ENCODE peak calls at places on chromosomes 7 and 10, in seven cellular contexts. W, B, A, U, Z, X and R are unnamed samples.

GRCh38 chr10:75987610-75988009 is 556.2 kb downstream of the LRMDA start:
- DNase-seq in B (no peak), X (no peak), A (peak; percentile 24), W (no peak), U (no peak), Z (no peak), R (no peak)

GRCh38 chr7:105256621-105257283 is 132.0 kb downstream of the SRPK2 start:
- DNase-seq in U (no peak), B (no peak), W (no peak), Z (no peak), A (no peak), X (no peak), R (no peak)

GRCh38 chr10:10816453-10816852 is 201.2 kb upstream of the CELF2 start:
- DNase-seq in X (no peak), Z (no peak), A (peak; percentile 49), W (no peak), U (no peak), B (no peak), R (no peak)

GRCh38 chr7:28793383-28793782 is 164.7 kb downstream of the TRIL start:
- DNase-seq in Z (no peak), W (no peak), U (no peak), X (no peak), B (no peak), A (no peak), R (no peak)

GRCh38 chr10:29555091-29555745 is 79.6 kb downstream of the SVIL start:
- DNase-seq in X (no peak), A (no peak), W (no peak), B (peak; percentile 46), Z (no peak), U (no peak), R (no peak)

GRCh38 chr7:137873524-137873923 is 26.8 kb upstream of the DGKI start:
- DNase-seq in W (no peak), A (no peak), B (no peak), X (no peak), Z (no peak), U (no peak), R (no peak)

GRCh38 chr10:46226232-46226631 is 60.6 kb upstream of the ANTXRL start:
- DNase-seq in U (no peak), Z (no peak), X (no peak), A (no peak), W (no peak), B (no peak), R (no peak)

GRCh38 chr10:3071405-3072198 is 4.3 kb downstream of the PFKP start:
- DNase-seq in U (no peak), W (no peak), X (no peak), A (peak; percentile 71), B (peak; percentile 87), Z (no peak), R (no peak)

GRCh38 chr7:139523988-139524815 is 717 bp downstream of the CLEC2L start:
- DNase-seq in B (no peak), X (no peak), W (no peak), Z (no peak), A (no peak), U (peak; percentile 57), R (no peak)

GRCh38 chr10:10786334-10787090 is 231.2 kb upstream of the CELF2 start:
- DNase-seq in A (peak; percentile 71), U (no peak), X (no peak), B (peak; percentile 79), W (no peak), Z (no peak), R (no peak)

GRCh38 chr10:71948496-71949067 is 15.6 kb upstream of the CHST3 start:
- DNase-seq in X (no peak), B (no peak), A (no peak), U (no peak), W (no peak), Z (no peak), R (peak; percentile 32)

GRCh38 chr7:70678621-70679251 is 453.2 kb upstream of the GALNT17 start:
- DNase-seq in W (no peak), X (no peak), A (peak; percentile 38), U (no peak), B (peak; percentile 15), Z (no peak), R (no peak)

GRCh38 chr7:29539471-29539870 is 24.2 kb upstream of the PRR15 start:
- DNase-seq in X (no peak), Z (no peak), U (no peak), W (no peak), B (peak; percentile 67), A (no peak), R (no peak)

GRCh38 chr10:92699518-92700272 is 9.9 kb downstream of the HHEX start:
- DNase-seq in X (no peak), W (peak; percentile 30), Z (no peak), U (peak; percentile 76), B (no peak), A (peak; percentile 55), R (no peak)

GRCh38 chr7:137282043-137282442 is 61.5 kb downstream of the PTN start:
- DNase-seq in W (no peak), U (no peak), A (peak; percentile 14), B (no peak), X (no peak), Z (no peak), R (no peak)

GRCh38 chr10:1133495-1134045 is 77.4 kb downstream of the WDR37 start:
- DNase-seq in B (no peak), U (no peak), X (no peak), W (no peak), Z (no peak), A (no peak), R (no peak)

GRCh38 chr10:126062132-126063032 is 166.0 kb downstream of the FANK1 start:
- DNase-seq in B (peak; percentile 96), X (no peak), Z (no peak), A (peak; percentile 96), W (peak; percentile 40), U (no peak), R (no peak)

GRCh38 chr10:2150315-2150714 is 413.0 kb upstream of the ADARB2 start:
- DNase-seq in B (no peak), X (no peak), W (no peak), Z (no peak), A (no peak), U (no peak), R (no peak)

GRCh38 chr7:28301148-28301641 is 111.1 kb upstream of the CREB5 start:
- DNase-seq in Z (no peak), B (peak; percentile 71), W (no peak), U (no peak), X (no peak), A (peak; percentile 50), R (no peak)

GRCh38 chr7:84722086-84722485 is 464.8 kb downstream of the SEMA3D start:
- DNase-seq in W (no peak), A (no peak), B (no peak), X (no peak), Z (no peak), U (no peak), R (no peak)

GRCh38 chr7:145848691-145849090 is 267.9 kb upstream of the CNTNAP2 start:
- DNase-seq in B (no peak), A (peak; percentile 22), X (peak; percentile 25), W (no peak), U (peak; percentile 39), Z (no peak), R (peak; percentile 48)

GRCh38 chr7:46755120-46756034 is 826.5 kb downstream of the TNS3 start:
- DNase-seq in X (no peak), A (no peak), W (no peak), Z (no peak), U (no peak), B (no peak), R (no peak)

GRCh38 chr7:3380034-3380433 is 79.0 kb downstream of the SDK1 start:
- DNase-seq in X (no peak), B (no peak), Z (no peak), W (no peak), A (no peak), U (no peak), R (no peak)

GRCh38 chr7:3378390-3379120 is 77.5 kb downstream of the SDK1 start:
- DNase-seq in B (no peak), X (no peak), A (no peak), W (no peak), U (no peak), Z (no peak), R (no peak)

DNA sequence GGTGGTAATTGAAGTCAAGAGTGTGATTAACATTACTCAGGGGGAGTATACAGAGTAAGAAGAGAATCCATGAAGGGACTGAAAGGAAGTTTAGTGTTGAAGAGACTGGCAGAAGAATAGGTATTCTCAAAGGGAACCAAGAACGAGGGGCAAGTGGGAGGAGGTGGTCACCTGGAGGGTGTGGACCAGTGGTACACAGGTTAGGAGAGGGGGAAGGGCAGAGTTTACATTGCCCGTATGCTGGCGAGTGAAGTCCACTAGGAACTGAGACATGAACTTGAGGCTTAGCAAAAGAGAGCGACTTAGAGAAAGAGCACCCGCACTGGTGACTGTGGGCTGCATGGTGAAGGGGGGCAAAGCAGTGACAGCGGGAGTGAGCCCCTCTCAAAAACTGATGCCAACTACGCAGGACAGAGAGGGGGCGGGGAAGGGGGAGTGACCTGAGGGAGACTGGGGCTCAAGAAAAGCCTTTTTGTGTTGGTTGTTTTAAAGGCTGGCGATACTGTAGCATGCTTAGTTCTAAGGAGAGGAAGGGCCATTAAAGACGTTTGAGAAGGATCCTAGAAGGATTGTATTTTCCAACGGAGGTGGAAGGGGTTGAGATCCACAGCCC is 80.1 kb downstream of the SDK1 start:
- DNase-seq in Z (no peak), X (no peak), A (no peak), W (no peak), U (peak; percentile 33), B (no peak), R (no peak)
- H3K27me3 ChIP-seq in Z (no peaks in the 10 kb centered on the region), X (no peaks in the 10 kb centered on the region), A (no peaks in the 10 kb centered on the region), W (no peaks in the 10 kb centered on the region), U (no peaks in the 10 kb centered on the region), B (no peaks in the 10 kb centered on the region), R (no peaks in the 10 kb centered on the region)

GRCh38 chr10:43078986-43079273 is 2.1 kb downstream of the RET start:
- DNase-seq in A (no peak), B (peak; percentile 11), U (peak; percentile 83), W (peak; percentile 13), Z (no peak), X (no peak), R (peak; percentile 55)
- H3K27me3 ChIP-seq in A (peaks cover 6% of the 10 kb centered on the region), B (peaks cover 39% of the 10 kb centered on the region), U (peaks cover 39% of the 10 kb centered on the region), W (peaks cover 50% of the 10 kb centered on the region), Z (peaks cover 5% of the 10 kb centered on the region), X (peaks cover 8% of the 10 kb centered on the region), R (peaks cover 7% of the 10 kb centered on the region)

DNA sequence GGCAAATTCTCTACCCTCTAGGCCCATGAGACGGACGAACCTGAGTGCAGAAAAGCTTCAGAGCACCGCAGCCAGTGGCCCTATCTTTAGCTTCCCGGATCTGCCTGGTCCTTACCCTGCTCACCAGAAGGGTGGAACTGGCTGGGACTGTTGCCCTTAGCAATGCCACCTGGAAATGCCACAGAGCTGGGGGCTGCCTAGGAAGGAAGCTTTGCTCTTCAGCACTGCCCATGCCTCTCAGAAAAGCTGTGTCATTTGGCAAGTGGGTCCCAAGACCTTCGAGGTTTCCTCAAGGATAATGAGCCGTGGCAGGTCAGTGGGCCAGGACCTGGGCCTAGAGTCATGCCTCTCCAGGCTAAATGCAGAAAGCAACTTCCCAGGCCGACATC is 2.2 kb upstream of the HOXA10 start:
- DNase-seq in X (no peak), B (no peak), A (no peak), U (peak; percentile 12), Z (no peak), W (peak; percentile 24), R (peak; percentile 22)
- H3K27me3 ChIP-seq in X (peaks cover 67% of the 10 kb centered on the region), B (peaks cover 11% of the 10 kb centered on the region), A (peaks cover 54% of the 10 kb centered on the region), U (peaks cover 100% of the 10 kb centered on the region), Z (peaks cover 60% of the 10 kb centered on the region), W (peaks cover 37% of the 10 kb centered on the region), R (peaks cover 2% of the 10 kb centered on the region)

DNA sequence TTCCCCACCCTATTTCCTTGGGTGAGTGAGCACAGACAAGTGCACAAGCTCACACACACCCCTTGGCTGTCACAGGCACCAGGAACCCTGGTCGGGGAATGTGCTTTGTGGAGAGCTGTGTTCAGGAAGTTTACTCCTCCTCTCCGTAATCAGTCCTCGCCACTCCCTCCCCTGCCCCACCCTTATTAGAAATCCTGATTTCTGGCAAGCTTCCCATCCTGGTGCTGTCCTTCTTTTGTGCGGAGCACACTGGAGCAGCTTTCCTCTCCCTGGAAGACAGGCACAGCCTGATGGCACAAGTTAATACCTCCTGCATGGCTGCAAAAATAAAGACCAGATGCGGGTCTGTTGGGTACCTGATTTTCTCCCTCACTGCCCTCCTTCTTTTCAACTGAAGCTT is 55.2 kb downstream of the LRRC4 start:
- DNase-seq in Z (no peak), X (no peak), B (peak; percentile 40), A (peak; percentile 23), U (no peak), W (no peak), R (no peak)
- H3K27me3 ChIP-seq in Z (no peaks in the 10 kb centered on the region), X (no peaks in the 10 kb centered on the region), B (no peaks in the 10 kb centered on the region), A (no peaks in the 10 kb centered on the region), U (no peaks in the 10 kb centered on the region), W (no peaks in the 10 kb centered on the region), R (no peaks in the 10 kb centered on the region)